ENCODE peak calls at places on chromosomes 13 and 19, in ten cellular contexts. W is non-pigmented ciliary epithelial cell; K is epithelial cell of esophagus; S is activated T-cell treated with anti-CD3 and anti-CD28 coated beads, Interleukin-2, amount 50 U/mL, for 72 hours; D is HS-5; N is NCI-H748 treated with DMSO at 0.1 percent for 48 hours; I is psoas muscle; R is upper lobe of right lung; Q is WTC11; A is RPMI7951. T is an unnamed sample.

GRCh38 chr19:46856062-46857022 is 4.5 kb upstream of the ARHGAP35 start:
- DNase-seq in Q (peak), S (peak), I (peak), A (peak), R (peak), K (peak), W (no peak), D (peak), N (peak), T (peak)

GRCh38 chr13:39765801-39766463 is 110.5 kb downstream of the COG6 start:
- DNase-seq in I (peak), R (no peak), S (peak), K (peak), N (peak), D (no peak), A (peak), Q (peak), W (no peak), T (peak)

GRCh38 chr13:39527961-39528720 is 74.9 kb downstream of the LHFPL6 start:
- DNase-seq in W (peak), S (no peak), N (no peak), R (no peak), A (peak), D (peak), Q (no peak), K (peak), I (no peak), T (no peak)

GRCh38 chr13:97318532-97318931 is 96.4 kb downstream of the MBNL2 start:
- DNase-seq in R (no peak), S (no peak), W (no peak), A (no peak), K (no peak), Q (no peak), N (no peak), D (no peak), I (no peak), T (no peak)

GRCh38 chr13:23617551-23618014 is 47.4 kb downstream of the TNFRSF19 start:
- DNase-seq in S (no peak), D (no peak), N (no peak), K (no peak), A (peak), R (no peak), W (peak), Q (no peak), I (no peak), T (no peak)

GRCh38 chr19:35781650-35782049 is 6.3 kb downstream of the ARHGAP33 start:
- DNase-seq in S (no peak), D (no peak), Q (peak), W (no peak), R (no peak), N (no peak), A (no peak), K (no peak), I (no peak), T (no peak)

GRCh38 chr19:33273881-33274662 is 28.3 kb downstream of the CEBPA start:
- DNase-seq in D (no peak), A (peak), N (no peak), Q (no peak), R (no peak), W (peak), K (peak), S (peak), I (no peak), T (peak)

GRCh38 chr13:109743706-109744453 is 42.5 kb downstream of the IRS2 start:
- DNase-seq in R (no peak), Q (no peak), K (peak), D (no peak), A (peak), I (no peak), W (peak), S (peak), N (peak), T (no peak)

GRCh38 chr19:5036733-5037681 is 68.1 kb downstream of the KDM4B start:
- DNase-seq in S (no peak), K (peak), I (peak), W (no peak), A (peak), N (no peak), Q (no peak), R (no peak), D (no peak), T (no peak)

GRCh38 chr19:43634516-43634876 is 5.2 kb downstream of the CADM4 start:
- DNase-seq in W (no peak), S (no peak), I (no peak), Q (no peak), D (no peak), N (no peak), K (no peak), A (no peak), R (no peak), T (no peak)

GRCh38 chr13:79548886-79549285 is 67.9 kb downstream of the NDFIP2 start:
- DNase-seq in A (no peak), Q (no peak), N (peak), R (no peak), I (no peak), W (no peak), D (no peak), K (peak), S (no peak), T (no peak)

GRCh38 chr13:40026174-40026585 is 370.7 kb downstream of the COG6 start:
- DNase-seq in D (no peak), I (no peak), S (peak), A (peak), W (no peak), N (no peak), R (no peak), Q (no peak), K (peak), T (no peak)

GRCh38 chr19:35722461-35722860 is 4.7 kb downstream of the KMT2B start:
- DNase-seq in N (no peak), R (no peak), W (no peak), K (no peak), S (no peak), D (no peak), A (no peak), Q (no peak), I (no peak), T (no peak)

GRCh38 chr13:30736461-30736860 is 1.1 kb downstream of the ALOX5AP start:
- DNase-seq in N (no peak), I (no peak), A (no peak), K (no peak), D (no peak), R (no peak), W (no peak), Q (no peak), S (no peak), T (no peak)

GRCh38 chr19:9467161-9467560 is 31.3 kb downstream of the ZNF560 start:
- DNase-seq in N (no peak), D (no peak), S (no peak), I (no peak), R (no peak), Q (no peak), K (no peak), A (no peak), W (no peak), T (no peak)

GRCh38 chr19:48671456-48671995 is 1.3 kb downstream of the NTN5 start:
- DNase-seq in K (no peak), I (no peak), N (no peak), W (no peak), D (no peak), A (no peak), S (no peak), Q (no peak), R (no peak), T (no peak)

GRCh38 chr19:56671613-56671994 is at the start of gene ZNF835:
- DNase-seq in W (no peak), R (peak), I (peak), N (no peak), S (peak), D (no peak), K (peak), Q (no peak), A (peak), T (no peak)

GRCh38 chr19:37309834-37310575 is 60.9 kb upstream of the ZNF527 start:
- DNase-seq in I (no peak), Q (no peak), W (no peak), A (no peak), S (no peak), D (no peak), R (no peak), K (peak), N (no peak), T (no peak)

GRCh38 chr13:106112191-106112590 is 423.3 kb downstream of the EFNB2 start:
- DNase-seq in R (no peak), N (no peak), S (no peak), Q (no peak), A (no peak), W (no peak), K (no peak), I (no peak), D (no peak), T (no peak)

GRCh38 chr19:34459614-34460013 is 21.9 kb upstream of the WTIP start:
- DNase-seq in D (no peak), Q (no peak), W (no peak), S (no peak), K (peak), N (no peak), R (no peak), A (no peak), I (no peak), T (no peak)

GRCh38 chr19:18868380-18869230 is 27.4 kb downstream of the CERS1 start:
- DNase-seq in R (no peak), A (no peak), K (peak), I (no peak), N (no peak), S (no peak), D (no peak), W (no peak), Q (peak), T (no peak)

GRCh38 chr13:51590966-51591627 is 6.8 kb downstream of the WDFY2 start:
- DNase-seq in R (no peak), K (peak), D (peak), S (no peak), Q (no peak), N (no peak), A (peak), I (no peak), W (no peak), T (no peak)

GRCh38 chr19:35346193-35347052 is 1.3 kb upstream of the FFAR1 start:
- DNase-seq in R (peak), W (no peak), K (no peak), S (peak), I (no peak), D (no peak), Q (no peak), N (no peak), A (no peak), T (no peak)

GRCh38 chr19:45151821-45152503 is 8.8 kb downstream of the NKPD1 start:
- DNase-seq in I (no peak), S (no peak), A (no peak), W (no peak), R (no peak), K (no peak), D (no peak), Q (peak), N (no peak), T (no peak)

GRCh38 chr13:101521371-101521770 is 68.9 kb downstream of the ITGBL1 start:
- DNase-seq in K (no peak), A (peak), I (no peak), R (no peak), D (no peak), S (no peak), Q (no peak), W (no peak), N (no peak), T (no peak)

GRCh38 chr19:48752511-48753365 is at the start of gene FUT1:
- DNase-seq in D (no peak), N (peak), I (peak), R (peak), S (peak), A (peak), K (peak), Q (peak), W (no peak), T (peak)

GRCh38 chr13:111423168-111423785 is 102.8 kb downstream of the TEX29 start:
- DNase-seq in R (no peak), N (no peak), W (no peak), S (no peak), A (no peak), K (no peak), D (no peak), Q (no peak), I (no peak), T (no peak)

GRCh38 chr13:98026457-98026857 is 73.0 kb downstream of the IPO5 start:
- DNase-seq in N (no peak), Q (no peak), A (no peak), I (no peak), D (no peak), K (no peak), R (no peak), W (no peak), S (no peak), T (no peak)

GRCh38 chr13:87084192-87084591 is 587.0 kb upstream of the SLITRK5 start:
- DNase-seq in K (peak), S (no peak), A (no peak), Q (no peak), R (no peak), I (no peak), D (no peak), N (no peak), W (no peak), T (no peak)